ENCODE peak calls at places on chromosomes 3 and 15, in four cellular contexts. I is A549, J is GM12878, F is HCT116. A is an unnamed sample.

GRCh38 chr3:152398495-152398894 is 129.8 kb downstream of the MBNL1 start:
- DNase-seq in J (no peak), F (no peak), I (no peak), A (no peak)

GRCh38 chr3:168984872-168985271 is 678.6 kb downstream of the MECOM start:
- DNase-seq in I (no peak), J (no peak), F (no peak), A (no peak)

GRCh38 chr3:184910664-184911063 is 98.7 kb downstream of the VPS8 start:
- DNase-seq in I (no peak), J (no peak), F (no peak), A (no peak)

GRCh38 chr15:33584797-33585196 is 274.0 kb downstream of the RYR3 start:
- DNase-seq in J (no peak), F (no peak), I (peak), A (no peak)

GRCh38 chr3:12370758-12371157 is 81.9 kb downstream of the PPARG start:
- DNase-seq in I (peak), F (peak), J (no peak), A (peak)

GRCh38 chr3:44860117-44860516 is 1.6 kb upstream of the TMEM42 start:
- DNase-seq in J (no peak), F (no peak), I (no peak), A (no peak)

GRCh38 chr15:57591822-57592367 is at the start of gene MYZAP:
- DNase-seq in I (no peak), J (no peak), F (no peak), A (peak)

GRCh38 chr15:60548101-60548500 is 69.2 kb upstream of the ICE2 start:
- DNase-seq in I (no peak), F (no peak), J (peak), A (no peak)

GRCh38 chr15:75455424-75455981 is 4.0 kb upstream of the SIN3A start:
- DNase-seq in J (peak), F (peak), I (peak), A (peak)

GRCh38 chr15:56468271-56468912 is 3.5 kb upstream of the MNS1 start:
- DNase-seq in J (peak), F (no peak), I (no peak), A (peak)

GRCh38 chr3:49253512-49253911 is 23.5 kb downstream of the C3orf62 start:
- DNase-seq in I (no peak), J (no peak), F (no peak), A (no peak)

GRCh38 chr15:89654847-89655805 is at the start of gene KIF7:
- DNase-seq in F (no peak), I (peak), J (no peak), A (peak)

GRCh38 chr3:46858456-46858855 is 4.8 kb downstream of the MYL3 start:
- DNase-seq in F (no peak), J (no peak), I (no peak), A (no peak)

GRCh38 chr3:140717915-140718314 is 40.1 kb downstream of the TRIM42 start:
- DNase-seq in F (no peak), I (no peak), J (no peak), A (no peak)

GRCh38 chr3:128236667-128237066 is 83.4 kb downstream of the EEFSEC start:
- DNase-seq in J (no peak), F (no peak), I (no peak), A (no peak)

GRCh38 chr3:105865016-105865623 is 3.7 kb downstream of the CBLB start:
- DNase-seq in J (no peak), I (no peak), F (no peak), A (peak)

GRCh38 chr3:156161172-156161571 is 40.8 kb downstream of the KCNAB1 start:
- DNase-seq in I (no peak), F (no peak), J (no peak), A (peak)

GRCh38 chr3:188533172-188533571 is 379.2 kb downstream of the LPP start:
- DNase-seq in J (no peak), F (no peak), I (no peak), A (no peak)

DNA sequence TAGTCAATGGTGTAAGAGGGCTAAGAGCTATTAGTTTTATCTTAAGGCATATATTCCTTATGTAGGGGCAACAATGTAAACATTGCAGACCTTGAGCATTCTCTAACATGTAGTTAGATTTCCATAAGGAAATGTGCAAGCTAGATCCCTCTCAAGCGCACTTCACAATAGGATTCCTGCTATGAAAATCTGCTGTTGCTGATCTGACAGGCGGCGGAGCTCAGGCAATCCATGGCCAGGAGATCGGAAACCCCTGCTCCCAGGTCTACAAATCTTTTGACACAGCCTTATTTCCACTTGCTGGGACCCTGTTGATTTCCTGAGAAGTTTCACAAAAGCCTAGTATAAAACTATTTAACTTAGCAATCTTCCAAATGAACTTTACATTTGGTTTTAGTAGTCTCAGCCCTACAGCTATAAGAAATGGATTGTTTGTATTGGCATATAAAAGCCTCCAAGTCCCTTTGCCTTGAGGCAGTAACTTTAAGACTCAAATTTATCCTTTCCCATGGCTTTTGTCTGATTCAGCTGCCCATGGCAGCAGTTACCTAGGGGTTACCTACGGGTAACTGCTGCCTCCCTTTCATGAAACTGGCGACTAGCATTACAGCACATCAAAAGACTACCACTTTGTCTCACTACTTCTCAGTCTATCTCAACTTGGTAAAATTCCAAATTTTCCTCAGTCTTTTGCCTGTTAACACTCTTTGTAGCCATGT is 22.7 kb downstream of the TRA2B start:
- DNase-seq in I (no peak), F (no peak), J (no peak), A (no peak)
- TF ChIP-seq POLR2A in I (no peak), F (no peak), J (peak), A (no peak)

DNA sequence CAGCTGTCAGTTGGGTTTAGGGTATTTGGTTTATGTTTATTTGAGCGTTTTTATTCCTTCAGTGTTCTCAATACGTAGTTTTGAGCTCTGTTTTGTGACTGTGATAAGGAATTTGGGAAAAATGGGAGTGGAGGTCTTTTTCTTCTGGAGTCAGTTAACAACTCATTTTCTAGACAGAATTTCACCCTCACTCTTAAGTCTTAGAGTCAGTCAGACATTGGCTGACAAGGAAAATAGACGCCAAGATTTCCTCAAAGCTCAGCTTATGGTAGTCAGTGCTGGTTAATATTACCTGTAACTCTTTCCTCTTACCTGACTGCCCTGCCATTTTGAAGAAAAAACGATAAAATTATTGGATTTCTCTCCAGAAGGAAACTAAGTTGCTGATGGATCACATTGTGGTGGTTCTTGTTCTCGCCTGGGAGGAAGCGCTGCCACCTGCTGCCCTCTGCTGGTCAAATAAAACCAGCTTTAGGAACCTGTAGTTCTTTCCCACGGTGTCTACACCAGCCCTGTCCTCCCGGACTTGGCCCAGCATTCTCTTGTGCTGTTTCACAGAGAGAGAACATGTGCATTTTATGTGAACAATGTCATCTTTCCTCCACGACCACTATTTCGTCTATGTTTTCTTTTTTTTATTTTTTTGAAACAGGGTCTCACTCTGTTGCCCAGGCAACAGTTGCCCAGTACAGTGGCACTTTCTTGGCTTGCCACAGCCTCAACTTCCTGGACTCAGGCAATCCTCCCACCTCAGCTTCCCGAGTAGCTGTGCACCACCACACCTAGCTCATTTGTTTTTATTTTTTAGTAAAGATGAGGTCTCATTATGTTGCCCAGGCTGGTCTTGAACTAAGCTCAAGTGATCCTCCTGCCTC is 41.4 kb upstream of the UMPS start:
- DNase-seq in J (peak), I (peak), F (peak), A (peak)
- H3K4me2 ChIP-seq in J (no peak), I (peak), F (peak), A (no peak)

GRCh38 chr15:99331366-99331765 is 80.1 kb downstream of the LRRC28 start:
- DNase-seq in F (no peak), J (no peak), I (no peak), A (no peak)
- H3K27ac ChIP-seq in F (no peak), J (no peak), I (peak), A (no peak)

GRCh38 chr15:39582977-39583585 is 2.2 kb downstream of the THBS1 start:
- DNase-seq in F (no peak), J (no peak), I (no peak), A (peak)

GRCh38 chr15:39582286-39582976 is 1.6 kb downstream of the THBS1 start:
- DNase-seq in J (no peak), I (no peak), F (no peak), A (peak)

GRCh38 chr15:39584662-39585393 is 3.9 kb downstream of the THBS1 start:
- DNase-seq in J (no peak), I (no peak), F (no peak), A (peak)

GRCh38 chr15:39584266-39584659 is 3.4 kb downstream of the THBS1 start:
- DNase-seq in I (no peak), J (no peak), F (no peak), A (no peak)

DNA sequence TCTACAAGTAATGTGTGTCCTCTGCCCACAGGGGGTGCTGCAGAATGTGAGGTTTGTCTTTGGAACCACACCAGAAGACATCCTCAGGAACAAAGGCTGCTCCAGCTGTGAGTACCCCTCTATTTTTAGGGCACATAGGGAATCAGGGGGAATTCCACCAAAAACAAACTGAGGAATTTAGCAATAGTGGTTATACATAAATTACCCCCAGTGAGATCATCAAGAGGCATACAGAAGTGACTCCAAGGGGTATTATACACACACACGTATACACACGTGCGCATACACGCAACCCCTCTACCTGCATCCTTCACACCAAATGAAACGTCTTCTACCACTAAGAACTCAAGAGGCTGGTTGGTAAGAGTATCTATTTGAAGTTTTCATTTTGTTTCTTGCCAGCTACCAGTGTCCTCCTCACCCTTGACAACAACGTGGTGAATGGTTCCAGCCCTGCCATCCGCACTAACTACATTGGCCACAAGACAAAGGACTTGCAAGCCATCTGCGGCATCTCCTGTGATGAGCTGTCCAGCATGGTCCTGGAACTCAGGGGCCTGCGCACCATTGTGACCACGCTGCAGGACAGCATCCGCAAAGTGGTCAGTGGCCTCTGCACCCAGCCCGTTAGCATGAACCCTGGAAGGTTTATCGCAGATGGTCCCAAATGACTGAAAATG is 2.8 kb downstream of the THBS1 start:
- DNase-seq in J (no peak), F (no peak), I (peak), A (peak)
- TF ChIP-seq POLR2A in J (no peak), F (no peak), I (no peak), A (peak)

DNA sequence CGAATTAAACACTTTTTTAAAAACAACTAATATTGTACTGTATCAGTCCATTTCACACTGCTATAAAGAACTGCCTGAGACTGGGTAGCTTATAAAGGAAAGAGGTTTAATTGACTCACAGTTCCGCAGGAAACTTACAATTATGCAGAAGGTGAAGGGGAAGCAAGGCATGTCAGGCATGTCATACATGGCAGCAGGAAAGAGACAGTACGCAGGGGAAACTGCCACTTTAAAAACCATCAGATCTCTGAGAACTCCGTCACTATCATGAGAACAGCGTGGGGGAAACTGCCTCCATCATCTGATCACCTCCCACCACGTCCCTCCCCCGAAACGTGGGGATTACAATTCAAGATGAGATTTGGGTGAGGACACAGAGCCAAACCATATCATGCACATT is 162.8 kb upstream of the TPM1 start:
- DNase-seq in I (no peak), J (no peak), F (no peak), A (peak)
- H3K4me2 ChIP-seq in I (no peak), J (no peak), F (no peak), A (peak)